ENCODE peak calls at places on chromosomes 7 and 10, in five cellular contexts. One of them, this sample, is unnamed.

GRCh38 chr10:116274141-116274861 is 1.3 kb upstream of the GFRA1 start:
- DNase-seq in GM12878: no peak
- DNase-seq in K562: no peak
- DNase-seq in H1: peak; percentile 66
- DNase-seq in HepG2: no peak
- DNase-seq in this sample: no peak

GRCh38 chr10:110498982-110499795 is 1.5 kb downstream of the DUSP5 start:
- DNase-seq in HepG2: peak; percentile 21
- DNase-seq in GM12878: peak; percentile 72
- DNase-seq in H1: peak; percentile 73
- DNase-seq in K562: no peak
- DNase-seq in this sample: no peak

GRCh38 chr7:157271991-157272324 is 64.8 kb upstream of the DNAJB6 start:
- DNase-seq in HepG2: peak; percentile 86
- DNase-seq in GM12878: no peak
- DNase-seq in K562: peak; percentile 6
- DNase-seq in H1: no peak
- DNase-seq in this sample: no peak

GRCh38 chr7:141427134-141427533 is 124.1 kb upstream of the AGK start:
- DNase-seq in GM12878: no peak
- DNase-seq in H1: no peak
- DNase-seq in HepG2: no peak
- DNase-seq in K562: no peak
- DNase-seq in this sample: no peak

GRCh38 chr10:63707254-63707910 is 186.2 kb downstream of the REEP3 start:
- DNase-seq in HepG2: peak; percentile 12
- DNase-seq in K562: peak; percentile 48
- DNase-seq in GM12878: peak; percentile 48
- DNase-seq in H1: no peak
- DNase-seq in this sample: peak; percentile 98

GRCh38 chr7:107025449-107026103 is 18.9 kb upstream of the PRKAR2B start:
- DNase-seq in K562: peak; percentile 70
- DNase-seq in GM12878: no peak
- DNase-seq in HepG2: no peak
- DNase-seq in H1: no peak
- DNase-seq in this sample: no peak

GRCh38 chr7:28354601-28355062 is 57.7 kb upstream of the CREB5 start:
- DNase-seq in HepG2: no peak
- DNase-seq in GM12878: no peak
- DNase-seq in K562: no peak
- DNase-seq in H1: no peak
- DNase-seq in this sample: no peak

GRCh38 chr7:3082831-3083230 is 39.2 kb upstream of the CARD11 start:
- DNase-seq in H1: no peak
- DNase-seq in GM12878: no peak
- DNase-seq in HepG2: no peak
- DNase-seq in K562: peak; percentile 16
- DNase-seq in this sample: no peak

GRCh38 chr7:151767557-151767956 is 109.4 kb downstream of the PRKAG2 start:
- DNase-seq in H1: no peak
- DNase-seq in K562: no peak
- DNase-seq in HepG2: no peak
- DNase-seq in GM12878: peak; percentile 35
- DNase-seq in this sample: no peak

GRCh38 chr10:89554433-89554832 is 19.0 kb upstream of the SLC16A12 start:
- DNase-seq in H1: no peak
- DNase-seq in GM12878: no peak
- DNase-seq in HepG2: no peak
- DNase-seq in K562: no peak
- DNase-seq in this sample: no peak

GRCh38 chr7:29292886-29293658 is 98.5 kb downstream of the CHN2 start:
- DNase-seq in GM12878: no peak
- DNase-seq in H1: peak; percentile 38
- DNase-seq in K562: no peak
- DNase-seq in HepG2: no peak
- DNase-seq in this sample: no peak

GRCh38 chr7:94366827-94367226 is 27.9 kb upstream of the COL1A2 start:
- DNase-seq in HepG2: no peak
- DNase-seq in K562: no peak
- DNase-seq in GM12878: no peak
- DNase-seq in H1: no peak
- DNase-seq in this sample: no peak

GRCh38 chr10:24822557-24822956 is 98.9 kb upstream of the ARHGAP21 start:
- DNase-seq in H1: no peak
- DNase-seq in HepG2: no peak
- DNase-seq in K562: no peak
- DNase-seq in GM12878: peak; percentile 55
- DNase-seq in this sample: no peak

GRCh38 chr7:151925446-151926335 is 30.6 kb upstream of the GALNTL5 start:
- DNase-seq in GM12878: no peak
- DNase-seq in H1: no peak
- DNase-seq in K562: peak; percentile 36
- DNase-seq in HepG2: no peak
- DNase-seq in this sample: no peak

GRCh38 chr10:112653215-112653614 is 206.2 kb downstream of the VTI1A start:
- DNase-seq in HepG2: peak; percentile 20
- DNase-seq in GM12878: no peak
- DNase-seq in K562: no peak
- DNase-seq in H1: no peak
- DNase-seq in this sample: no peak

GRCh38 chr10:70348228-70348850 is 34.1 kb downstream of the LRRC20 start:
- DNase-seq in HepG2: no peak
- DNase-seq in K562: peak; percentile 84
- DNase-seq in GM12878: no peak
- DNase-seq in H1: peak; percentile 73
- DNase-seq in this sample: no peak

GRCh38 chr10:80535671-80536360 is 1.9 kb upstream of the SH2D4B start:
- DNase-seq in HepG2: no peak
- DNase-seq in H1: peak; percentile 78
- DNase-seq in GM12878: no peak
- DNase-seq in K562: peak; percentile 93
- DNase-seq in this sample: peak; percentile 48

GRCh38 chr7:107029061-107029763 is 15.3 kb upstream of the PRKAR2B start:
- DNase-seq in HepG2: no peak
- DNase-seq in GM12878: no peak
- DNase-seq in H1: no peak
- DNase-seq in K562: peak; percentile 63
- DNase-seq in this sample: no peak

GRCh38 chr10:57983226-57983870 is 284.3 kb downstream of the IPMK start:
- DNase-seq in HepG2: no peak
- DNase-seq in GM12878: no peak
- DNase-seq in H1: no peak
- DNase-seq in K562: no peak
- DNase-seq in this sample: peak; percentile 6

GRCh38 chr7:11193131-11193867 is 219.6 kb downstream of the PHF14 start:
- DNase-seq in HepG2: peak; percentile 13
- DNase-seq in H1: peak; percentile 58
- DNase-seq in GM12878: no peak
- DNase-seq in K562: no peak
- DNase-seq in this sample: no peak

GRCh38 chr7:155858521-155859061 is 46.3 kb upstream of the SHH start:
- DNase-seq in GM12878: no peak
- DNase-seq in HepG2: no peak
- DNase-seq in K562: no peak
- DNase-seq in H1: no peak
- DNase-seq in this sample: no peak

GRCh38 chr7:22589641-22590141 is 89.7 kb upstream of the STEAP1B start:
- DNase-seq in GM12878: no peak
- DNase-seq in K562: no peak
- DNase-seq in HepG2: no peak
- DNase-seq in H1: peak; percentile 50
- DNase-seq in this sample: no peak

GRCh38 chr10:76242956-76243355 is 811.5 kb downstream of the LRMDA start:
- DNase-seq in GM12878: no peak
- DNase-seq in H1: no peak
- DNase-seq in HepG2: no peak
- DNase-seq in K562: no peak
- DNase-seq in this sample: no peak

GRCh38 chr7:4070214-4070613 is 611.9 kb upstream of the FOXK1 start:
- DNase-seq in H1: peak; percentile 26
- DNase-seq in HepG2: no peak
- DNase-seq in K562: no peak
- DNase-seq in GM12878: no peak
- DNase-seq in this sample: no peak

GRCh38 chr10:107914450-107915276 is 750.2 kb upstream of the SORCS1 start:
- DNase-seq in GM12878: no peak
- DNase-seq in HepG2: no peak
- DNase-seq in K562: no peak
- DNase-seq in H1: peak; percentile 67
- DNase-seq in this sample: no peak

GRCh38 chr10:84296071-84296981 is 32.1 kb upstream of the CCSER2 start:
- DNase-seq in GM12878: no peak
- DNase-seq in K562: no peak
- DNase-seq in H1: no peak
- DNase-seq in HepG2: no peak
- DNase-seq in this sample: no peak
- TF ChIP-seq ZNF274 in GM12878: no peak
- TF ChIP-seq ZNF274 in K562: no peak
- TF ChIP-seq ZNF274 in H1: no peak
- TF ChIP-seq ZNF274 in HepG2: no peak
- TF ChIP-seq ZNF274 in this sample: no peak

DNA sequence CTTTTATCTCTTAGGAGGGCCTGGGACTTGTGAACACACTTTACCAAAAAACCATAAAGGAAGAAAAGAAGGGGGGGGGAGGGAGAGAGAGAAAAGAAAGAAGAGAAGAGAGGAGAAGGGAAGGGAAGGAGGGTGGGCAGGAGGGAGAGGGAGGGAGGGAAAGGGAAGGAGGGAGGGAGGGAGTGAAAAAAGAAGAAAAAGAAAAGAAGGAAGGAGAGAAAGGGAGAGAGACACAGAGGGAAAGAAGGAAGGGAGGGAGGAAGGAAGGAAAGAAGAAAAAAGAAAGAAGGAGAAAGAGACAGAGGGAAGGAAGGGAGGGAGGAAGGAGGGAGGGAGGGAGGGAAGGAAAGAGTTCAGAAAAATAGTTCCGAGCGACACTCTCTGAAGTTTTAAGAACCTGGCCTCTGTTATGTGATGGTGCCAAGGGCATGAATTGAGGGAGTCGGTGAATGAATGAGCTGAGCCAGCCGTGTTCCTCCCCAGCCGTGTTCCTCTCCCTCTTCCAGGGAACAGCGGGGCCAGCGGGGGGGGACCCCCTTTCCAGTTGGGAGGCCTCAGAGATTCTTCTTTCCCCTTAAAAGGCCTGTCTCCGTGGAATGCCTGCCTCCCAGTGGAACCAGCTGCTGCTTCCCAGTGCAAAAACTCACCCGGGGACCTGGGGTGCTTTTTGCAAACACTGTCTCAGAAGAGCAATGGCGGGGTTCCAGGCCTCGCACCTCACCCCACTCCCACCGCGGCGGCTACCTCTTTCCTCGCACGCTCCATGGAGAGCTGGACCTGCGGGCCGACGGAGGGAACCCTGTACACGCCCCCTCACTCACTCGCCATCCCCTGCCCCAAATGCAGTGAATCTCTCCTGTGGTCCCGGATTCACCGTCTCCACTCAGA is 84.1 kb downstream of the FOXL3 start:
- DNase-seq in GM12878: no peak
- DNase-seq in H1: peak; percentile 47
- DNase-seq in K562: no peak
- DNase-seq in HepG2: no peak
- DNase-seq in this sample: no peak
- H3K4me3 ChIP-seq in GM12878: no peak overlapping the region
- H3K4me3 ChIP-seq in H1: no peak overlapping the region
- H3K4me3 ChIP-seq in K562: no peak overlapping the region
- H3K4me3 ChIP-seq in HepG2: peak overlapping the region; percentile 41
- H3K4me3 ChIP-seq in this sample: no peak overlapping the region

DNA sequence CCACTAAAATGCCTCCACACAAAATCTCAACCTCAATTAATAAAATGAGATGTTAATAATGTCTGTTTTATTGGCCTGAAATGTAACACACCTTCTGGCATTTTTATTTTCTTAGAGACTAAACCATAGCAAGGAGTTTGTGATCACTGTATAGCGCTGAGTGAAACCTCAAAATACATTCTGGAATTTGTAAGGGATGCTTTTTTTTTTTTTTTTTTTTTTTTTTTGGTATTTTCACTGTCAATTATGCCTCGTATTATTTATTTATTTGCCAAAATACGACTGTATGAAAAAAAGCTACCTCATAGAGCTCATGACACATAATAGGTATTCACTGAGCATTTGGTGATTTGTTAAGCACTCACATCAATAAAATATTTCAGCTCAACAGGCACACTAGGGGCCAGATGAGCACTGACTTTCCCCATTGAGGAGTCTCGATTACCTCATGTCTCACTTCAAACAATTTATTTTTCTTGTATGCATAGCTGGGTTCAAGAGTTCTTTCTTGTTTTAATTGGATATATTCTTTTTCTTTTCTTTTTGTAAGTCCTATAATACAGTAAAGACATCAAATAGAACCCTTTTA is 36.5 kb downstream of the SEMA3C start:
- DNase-seq in K562: no peak
- DNase-seq in HepG2: no peak
- DNase-seq in H1: no peak
- DNase-seq in GM12878: no peak
- DNase-seq in this sample: no peak
- H3K27ac ChIP-seq in K562: no peak overlapping the region
- H3K27ac ChIP-seq in HepG2: no peak overlapping the region
- H3K27ac ChIP-seq in H1: no peak overlapping the region
- H3K27ac ChIP-seq in GM12878: no peak overlapping the region
- H3K27ac ChIP-seq in this sample: peak overlapping the region; percentile 83

GRCh38 chr10:94983555-94983954 is 45.1 kb downstream of the CYP2C9 start:
- DNase-seq in GM12878: no peak
- DNase-seq in HepG2: no peak
- DNase-seq in K562: no peak
- DNase-seq in H1: no peak
- DNase-seq in this sample: no peak
- TF ChIP-seq ZNF274 in GM12878: no peak
- TF ChIP-seq ZNF274 in HepG2: no peak
- TF ChIP-seq ZNF274 in K562: no peak
- TF ChIP-seq ZNF274 in H1: no peak
- TF ChIP-seq ZNF274 in this sample: no peak